ENCODE peak calls at places on chromosomes 4 and X, in seven cellular contexts. K is mesothelial cell of epicardium, W is tibial artery, A is RWPE1, P is epithelial cell of esophagus, B is right atrium auricular region, N is GM20000. O is an unnamed sample.

GRCh38 chr4:24067781-24068193 is 177.9 kb upstream of the PPARGC1A start:
- DNase-seq in K (no peak), W (no peak), A (peak), P (peak), B (peak), N (no peak), O (no peak)

GRCh38 chr4:71262161-71262560 is 76.7 kb upstream of the SLC4A4 start:
- DNase-seq in K (no peak), W (no peak), A (no peak), P (no peak), B (no peak), N (no peak), O (no peak)

GRCh38 chr4:141229408-141230101 is 8.9 kb downstream of the ZNF330 start:
- DNase-seq in K (no peak), W (no peak), A (no peak), P (peak), B (no peak), N (no peak), O (no peak)

GRCh38 chr4:161320377-161320776 is 843.4 kb downstream of the FSTL5 start:
- DNase-seq in K (no peak), W (no peak), A (no peak), P (peak), B (no peak), N (peak), O (no peak)

GRCh38 chr4:18022572-18023039 is 1.1 kb upstream of the LCORL start:
- DNase-seq in K (no peak), W (no peak), A (no peak), P (peak), B (no peak), N (no peak), O (no peak)

GRCh38 chr4:80732010-80732409 is 298.5 kb upstream of the BMP3 start:
- DNase-seq in K (no peak), W (no peak), A (no peak), P (peak), B (no peak), N (no peak), O (no peak)

GRCh38 chr4:146591986-146592385 is 46.7 kb upstream of the POU4F2 start:
- DNase-seq in K (no peak), W (no peak), A (no peak), P (no peak), B (no peak), N (no peak), O (no peak)

GRCh38 chr4:46051392-46051791 is 72.5 kb downstream of the GABRG1 start:
- DNase-seq in K (no peak), W (no peak), A (no peak), P (no peak), B (no peak), N (no peak), O (no peak)

GRCh38 chrX:74262472-74263209 is 41.3 kb upstream of the ZCCHC13 start:
- DNase-seq in K (no peak), W (no peak), A (no peak), P (no peak), B (no peak), N (no peak), O (no peak)

GRCh38 chrX:7216981-7217587 is 69.1 kb upstream of the PUDP start:
- DNase-seq in K (no peak), W (no peak), A (no peak), P (no peak), B (no peak), N (no peak), O (no peak)

GRCh38 chr4:82031386-82031785 is 342.4 kb downstream of the HNRNPD start:
- DNase-seq in K (no peak), W (no peak), A (no peak), P (no peak), B (no peak), N (no peak), O (no peak)

GRCh38 chr4:124459922-124460301 is 252.6 kb downstream of the ANKRD50 start:
- DNase-seq in K (no peak), W (no peak), A (no peak), P (no peak), B (no peak), N (no peak), O (no peak)

GRCh38 chr4:185357733-185358440 is 37.8 kb downstream of the LRP2BP start:
- DNase-seq in K (no peak), W (no peak), A (no peak), P (no peak), B (no peak), N (no peak), O (no peak)

GRCh38 chrX:74449322-74449936 is 28.1 kb downstream of the SLC16A2 start:
- DNase-seq in K (no peak), W (no peak), A (peak), P (peak), B (no peak), N (no peak), O (no peak)

GRCh38 chr4:155497306-155497705 is 120.5 kb upstream of the MAP9 start:
- DNase-seq in K (no peak), W (no peak), A (no peak), P (no peak), B (no peak), N (no peak), O (no peak)

GRCh38 chr4:56655627-56656345 is 25.3 kb downstream of the HOPX start:
- DNase-seq in K (no peak), W (no peak), A (peak), P (peak), B (no peak), N (peak), O (no peak)

GRCh38 chr4:48162162-48162561 is 28.1 kb upstream of the TXK start:
- DNase-seq in K (no peak), W (no peak), A (no peak), P (no peak), B (no peak), N (no peak), O (no peak)

GRCh38 chr4:12926189-12927066 is 557.7 kb downstream of the RAB28 start:
- DNase-seq in K (no peak), W (no peak), A (no peak), P (no peak), B (no peak), N (no peak), O (no peak)

GRCh38 chr4:41414380-41414779 is 123.6 kb upstream of the LIMCH1 start:
- DNase-seq in K (no peak), W (no peak), A (no peak), P (no peak), B (no peak), N (no peak), O (no peak)

GRCh38 chrX:15745179-15745578 is 7.1 kb downstream of the CA5B start:
- DNase-seq in K (no peak), W (no peak), A (no peak), P (peak), B (no peak), N (no peak), O (no peak)

GRCh38 chr4:15385928-15386327 is 41.9 kb upstream of the C1QTNF7 start:
- DNase-seq in K (no peak), W (peak), A (no peak), P (no peak), B (no peak), N (no peak), O (no peak)

GRCh38 chrX:151336809-151337208 is 60.2 kb upstream of the VMA21 start:
- DNase-seq in K (no peak), W (no peak), A (no peak), P (no peak), B (no peak), N (no peak), O (no peak)

GRCh38 chr4:178745203-178745602 is 1303.0 kb upstream of the AGA start:
- DNase-seq in K (no peak), W (no peak), A (no peak), P (no peak), B (no peak), N (no peak), O (no peak)

GRCh38 chrX:10062980-10063379 is 93.8 kb upstream of the CLCN4 start:
- DNase-seq in K (no peak), W (no peak), A (no peak), P (peak), B (no peak), N (no peak), O (no peak)

GRCh38 chr4:22122062-22122461 is 173.5 kb upstream of the KCNIP4 start:
- DNase-seq in K (no peak), W (no peak), A (no peak), P (no peak), B (no peak), N (no peak), O (no peak)

GRCh38 chr4:699816-700580 is 5.6 kb upstream of the PCGF3 start:
- DNase-seq in K (no peak), W (no peak), A (no peak), P (no peak), B (no peak), N (no peak), O (no peak)

GRCh38 chr4:55722132-55722531 is 86.0 kb upstream of the NMU start:
- DNase-seq in K (no peak), W (no peak), A (no peak), P (no peak), B (no peak), N (no peak), O (no peak)

GRCh38 chrX:136397001-136397400 is 90.7 kb upstream of the BRS3 start:
- DNase-seq in K (no peak), W (no peak), A (peak), P (peak), B (no peak), N (no peak), O (no peak)

GRCh38 chr4:71570492-71570891 is 213.4 kb downstream of the GC start:
- DNase-seq in K (no peak), W (no peak), A (no peak), P (no peak), B (no peak), N (no peak), O (no peak)

GRCh38 chr4:101019941-101020401 is 327.4 kb downstream of the PPP3CA start:
- DNase-seq in K (no peak), W (no peak), A (peak), P (peak), B (no peak), N (no peak), O (no peak)

GRCh38 chr4:138223191-138223910 is 18.8 kb downstream of the SLC7A11 start:
- DNase-seq in K (no peak), W (no peak), A (no peak), P (no peak), B (no peak), N (no peak), O (no peak)

GRCh38 chr4:109406337-109406931 is 27.2 kb upstream of the SEC24B start:
- DNase-seq in K (no peak), W (no peak), A (peak), P (peak), B (no peak), N (peak), O (no peak)

GRCh38 chrX:65894138-65894537 is 145.7 kb downstream of the VSIG4 start:
- DNase-seq in K (no peak), W (no peak), A (no peak), P (peak), B (no peak), N (no peak), O (no peak)

GRCh38 chr4:110134269-110134889 is 64.0 kb downstream of the ELOVL6 start:
- DNase-seq in K (no peak), W (no peak), A (no peak), P (no peak), B (no peak), N (no peak), O (no peak)

DNA sequence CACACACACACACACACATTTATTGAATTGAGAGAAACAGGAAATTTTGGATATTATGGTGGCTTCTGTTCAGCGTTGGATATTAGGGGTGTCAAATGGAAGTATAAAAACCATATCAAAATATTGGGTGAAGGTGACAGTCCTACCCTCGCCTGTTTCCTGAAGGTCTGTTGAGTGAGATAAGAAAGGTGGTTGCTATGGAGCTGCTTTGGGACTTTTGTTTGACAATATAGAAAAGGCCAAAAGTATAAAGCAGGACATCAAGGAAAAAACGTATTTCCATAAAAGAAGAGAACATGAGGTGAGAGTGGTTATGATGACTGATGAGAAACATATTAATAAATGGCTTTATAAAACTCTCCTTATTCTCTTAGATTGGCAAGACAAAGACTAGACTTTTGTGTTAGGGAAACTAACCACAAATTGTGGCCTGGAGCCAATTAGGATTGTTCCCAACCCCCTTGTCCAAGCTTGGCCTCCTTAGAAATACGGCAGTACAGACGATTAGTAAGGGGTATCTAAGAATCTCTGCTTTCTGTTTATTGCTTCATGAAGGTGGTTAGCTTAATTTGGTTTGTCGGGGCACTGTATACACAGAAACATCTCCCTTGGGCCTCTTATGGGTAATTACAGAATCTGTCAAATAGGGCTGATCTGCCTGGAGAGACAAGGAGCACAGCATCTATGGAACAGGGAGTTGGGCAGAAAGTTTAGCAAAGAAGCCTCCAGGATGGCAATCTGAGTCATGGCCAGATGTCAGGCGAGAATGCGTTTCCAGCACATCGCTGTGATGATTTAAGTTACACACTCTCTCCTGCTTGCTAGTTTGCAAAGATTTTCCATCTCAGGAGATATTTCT is 198.0 kb downstream of the CBR4 start:
- DNase-seq in K (no peak), W (no peak), A (no peak), P (peak), B (no peak), N (no peak), O (no peak)
- TF ChIP-seq CTCF in K (no peak), W (no peak), A (no peak), P (no peak), B (no peak), N (no peak), O (no peak)

GRCh38 chr4:8852118-8852704 is 19.4 kb downstream of the HMX1 start:
- DNase-seq in K (no peak), W (no peak), A (no peak), P (no peak), B (no peak), N (no peak), O (no peak)

GRCh38 chr4:8854866-8855265 is 16.8 kb downstream of the HMX1 start:
- DNase-seq in K (no peak), W (no peak), A (no peak), P (peak), B (no peak), N (no peak), O (no peak)

GRCh38 chr4:8851321-8852117 is 20.1 kb downstream of the HMX1 start:
- DNase-seq in K (no peak), W (no peak), A (no peak), P (no peak), B (no peak), N (no peak), O (no peak)

GRCh38 chr4:8854016-8854415 is 17.6 kb downstream of the HMX1 start:
- DNase-seq in K (no peak), W (no peak), A (no peak), P (no peak), B (no peak), N (no peak), O (no peak)

GRCh38 chr4:8853249-8853648 is 18.4 kb downstream of the HMX1 start:
- DNase-seq in K (no peak), W (no peak), A (no peak), P (no peak), B (no peak), N (no peak), O (no peak)
- TF ChIP-seq CTCF in K (no peak), W (no peak), A (no peak), P (no peak), B (no peak), N (no peak), O (no peak)

GRCh38 chr4:96969456-96969855 is 1129.6 kb downstream of the PDHA2 start:
- DNase-seq in K (no peak), W (no peak), A (no peak), P (no peak), B (no peak), N (no peak), O (no peak)

GRCh38 chr4:96972920-96973319 is 1133.0 kb downstream of the PDHA2 start:
- DNase-seq in K (no peak), W (no peak), A (no peak), P (no peak), B (no peak), N (no peak), O (no peak)

GRCh38 chr4:96974295-96974694 is 1134.4 kb downstream of the PDHA2 start:
- DNase-seq in K (no peak), W (no peak), A (no peak), P (no peak), B (no peak), N (no peak), O (no peak)
- TF ChIP-seq CTCF in K (no peak), W (no peak), A (no peak), P (no peak), B (no peak), N (no peak), O (no peak)

DNA sequence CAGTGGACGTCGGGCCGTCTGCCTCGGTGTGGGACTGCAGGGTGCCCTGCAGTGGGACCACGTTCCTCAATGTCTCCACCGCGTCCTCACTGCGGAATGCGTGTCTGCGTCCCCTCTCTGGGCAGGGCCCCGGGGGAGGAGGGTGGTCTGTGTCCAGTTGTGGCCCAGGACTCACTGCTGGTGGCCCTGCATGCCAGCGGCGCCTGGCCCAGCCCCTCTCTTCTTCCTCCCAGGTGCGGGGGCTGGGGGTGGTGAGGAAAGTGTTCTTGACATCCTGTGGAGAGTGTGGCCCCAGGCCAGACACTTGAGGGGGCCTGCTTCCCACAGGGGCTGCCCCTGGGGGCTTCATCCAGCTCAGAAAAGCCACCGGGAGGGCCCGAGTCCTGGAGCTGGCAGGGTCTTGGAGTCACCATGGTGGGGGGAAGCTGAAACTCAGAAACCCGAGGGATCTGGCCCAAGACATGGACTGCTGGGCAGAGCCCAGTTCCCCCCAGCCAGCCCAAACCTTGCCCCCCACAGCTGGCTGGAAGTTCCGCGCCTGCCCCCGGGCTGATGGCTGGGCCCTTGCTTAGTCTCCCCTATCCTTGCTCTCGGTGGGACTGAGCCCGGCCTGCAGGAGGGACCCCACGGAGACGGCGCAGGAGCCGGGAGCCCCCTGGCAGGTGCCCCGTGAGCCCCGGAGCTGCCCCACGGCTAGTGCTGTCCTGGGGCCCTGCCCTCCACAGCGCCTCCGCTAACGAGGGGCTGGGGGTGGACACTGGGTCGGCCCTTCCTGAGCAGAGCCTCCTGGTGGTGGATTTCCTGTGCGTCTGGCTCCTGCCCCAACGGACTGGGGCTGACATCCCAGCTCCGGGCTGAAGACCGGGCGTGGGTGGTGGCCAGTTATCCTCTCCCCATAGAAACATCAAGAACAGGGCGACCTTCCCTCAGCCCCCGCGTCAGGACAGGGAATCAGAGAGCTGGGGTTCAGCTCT is 2.9 kb downstream of the DOK7 start:
- DNase-seq in K (no peak), W (no peak), A (no peak), P (no peak), B (no peak), N (no peak), O (no peak)
- TF ChIP-seq CTCF in K (no peak), W (no peak), A (no peak), P (no peak), B (no peak), N (no peak), O (no peak)

GRCh38 chr4:6196871-6197270 is 3.5 kb downstream of the JAKMIP1 start:
- DNase-seq in K (no peak), W (peak), A (no peak), P (no peak), B (no peak), N (no peak), O (no peak)

GRCh38 chr4:6197433-6198174 is 2.7 kb downstream of the JAKMIP1 start:
- DNase-seq in K (no peak), W (peak), A (no peak), P (no peak), B (no peak), N (no peak), O (no peak)

GRCh38 chr4:6194458-6195195 is 5.7 kb downstream of the JAKMIP1 start:
- DNase-seq in K (no peak), W (peak), A (no peak), P (no peak), B (no peak), N (no peak), O (no peak)

GRCh38 chr4:6195602-6196319 is 4.6 kb downstream of the JAKMIP1 start:
- DNase-seq in K (no peak), W (peak), A (no peak), P (no peak), B (no peak), N (no peak), O (no peak)

DNA sequence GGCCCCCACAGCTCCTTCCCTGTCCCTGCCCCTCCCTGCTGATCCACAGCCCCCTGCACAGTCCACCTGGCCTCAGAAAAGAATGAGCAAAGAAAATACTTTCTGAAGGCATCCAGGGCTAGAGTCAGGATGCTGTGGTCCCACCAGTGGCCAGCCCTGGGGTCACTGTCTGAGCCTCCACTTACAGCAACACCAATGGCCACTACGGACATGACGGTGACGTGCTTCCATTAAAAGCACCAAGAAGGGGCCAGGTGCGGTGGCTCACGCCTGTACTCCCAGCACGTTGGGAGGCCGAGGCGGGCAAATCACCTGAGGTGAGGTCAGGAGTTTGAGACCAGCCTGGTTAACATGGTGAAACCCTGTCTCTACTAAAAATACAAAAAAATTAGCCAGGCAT is 4.0 kb downstream of the JAKMIP1 start:
- DNase-seq in K (no peak), W (peak), A (no peak), P (no peak), B (no peak), N (no peak), O (no peak)
- TF ChIP-seq CTCF in K (no peak), W (no peak), A (no peak), P (no peak), B (no peak), N (no peak), O (no peak)

GRCh38 chr4:152436384-152436783 is 99.5 kb downstream of the FBXW7 start:
- DNase-seq in K (no peak), W (no peak), A (no peak), P (no peak), B (no peak), N (no peak), O (no peak)
- TF ChIP-seq CTCF in K (peak), W (no peak), A (no peak), P (no peak), B (no peak), N (no peak), O (no peak)

GRCh38 chr4:44679060-44679459 is 840 bp downstream of the GUF1 start:
- DNase-seq in K (no peak), W (no peak), A (no peak), P (no peak), B (no peak), N (peak), O (no peak)
- TF ChIP-seq CTCF in K (no peak), W (no peak), A (no peak), P (no peak), B (no peak), N (no peak), O (no peak)

O was measured in omental fat pad.